ENCODE peak calls at places on chromosomes 1 and 21, in ten cellular contexts. V is spleen, W is transverse colon, J is GM12878, X is GM12891, I is H1, L is suprapubic skin, D is prostate gland, U is sigmoid colon, A is GM12892. H is an unnamed sample.

GRCh38 chr1:30732277-30732996 is 9.1 kb upstream of the MATN1 start:
- DNase-seq in V (no peak), W (no peak), J (no peak), X (no peak), I (no peak), L (no peak), D (no peak), U (no peak), A (no peak), H (no peak)

GRCh38 chr1:204357551-204357950 is 2.2 kb downstream of the PLEKHA6 start:
- DNase-seq in V (no peak), W (no peak), J (no peak), X (no peak), I (no peak), L (no peak), D (no peak), U (no peak), A (no peak), H (peak; percentile 36)

GRCh38 chr1:20830378-20830777 is 43.3 kb upstream of the HP1BP3 start:
- DNase-seq in V (no peak), W (no peak), J (no peak), X (no peak), I (no peak), L (no peak), D (no peak), U (no peak), A (no peak), H (no peak)

GRCh38 chr21:31473685-31474345 is 129.8 kb upstream of the TIAM1 start:
- DNase-seq in V (no peak), W (no peak), J (no peak), X (no peak), I (no peak), L (no peak), D (no peak), U (peak; percentile 26), A (no peak), H (no peak)

GRCh38 chr1:81574365-81574764 is 226.4 kb upstream of the ADGRL2 start:
- DNase-seq in V (no peak), W (no peak), J (no peak), X (no peak), I (no peak), L (no peak), D (no peak), U (no peak), A (no peak), H (no peak)

GRCh38 chr21:29382029-29382654 is 83.4 kb downstream of the BACH1 start:
- DNase-seq in V (no peak), W (no peak), J (no peak), X (no peak), I (no peak), L (no peak), D (no peak), U (no peak), A (no peak), H (no peak)

GRCh38 chr1:2233997-2234761 is 6.1 kb downstream of the SKI start:
- DNase-seq in V (peak; percentile 97), W (peak; percentile 81), J (no peak), X (peak; percentile 73), I (peak; percentile 50), L (peak; percentile 96), D (peak; percentile 85), U (peak; percentile 98), A (peak; percentile 60), H (peak; percentile 77)

GRCh38 chr21:16579538-16579937 is 849.8 kb downstream of the USP25 start:
- DNase-seq in V (no peak), W (no peak), J (no peak), X (no peak), I (no peak), L (no peak), D (no peak), U (no peak), A (no peak), H (no peak)

GRCh38 chr1:213972141-213972540 is 15.6 kb upstream of the PROX1 start:
- DNase-seq in V (no peak), W (no peak), J (no peak), X (no peak), I (no peak), L (no peak), D (no peak), U (no peak), A (no peak), H (no peak)

GRCh38 chr1:28508435-28508754 is 2.6 kb downstream of the RCC1 start:
- DNase-seq in V (no peak), W (no peak), J (no peak), X (no peak), I (no peak), L (no peak), D (no peak), U (no peak), A (no peak), H (no peak)

GRCh38 chr1:162663589-162664030 is 31.3 kb downstream of the DDR2 start:
- DNase-seq in V (no peak), W (no peak), J (no peak), X (no peak), I (no peak), L (peak; percentile 68), D (no peak), U (peak; percentile 76), A (no peak), H (no peak)

GRCh38 chr1:85677656-85678055 is 30.6 kb downstream of the ZNHIT6 start:
- DNase-seq in V (no peak), W (no peak), J (no peak), X (no peak), I (no peak), L (no peak), D (no peak), U (no peak), A (no peak), H (no peak)

GRCh38 chr21:25170681-25171080 is 436.6 kb downstream of the MRPL39 start:
- DNase-seq in V (no peak), W (no peak), J (no peak), X (no peak), I (no peak), L (no peak), D (no peak), U (no peak), A (no peak), H (no peak)

GRCh38 chr1:53588053-53588779 is 129.0 kb downstream of the DMRTB1 start:
- DNase-seq in V (no peak), W (no peak), J (no peak), X (no peak), I (no peak), L (peak; percentile 33), D (no peak), U (peak; percentile 59), A (no peak), H (peak; percentile 14)

GRCh38 chr1:45370575-45370974 is 30.3 kb upstream of the MUTYH start:
- DNase-seq in V (no peak), W (no peak), J (peak; percentile 39), X (no peak), I (no peak), L (no peak), D (no peak), U (no peak), A (no peak), H (no peak)

GRCh38 chr1:45378184-45378583 is 37.9 kb upstream of the MUTYH start:
- DNase-seq in V (no peak), W (no peak), J (no peak), X (no peak), I (no peak), L (no peak), D (no peak), U (no peak), A (no peak), H (no peak)

GRCh38 chr1:45375104-45376090 is 35.2 kb upstream of the MUTYH start:
- DNase-seq in V (no peak), W (no peak), J (no peak), X (no peak), I (no peak), L (no peak), D (no peak), U (no peak), A (no peak), H (no peak)

GRCh38 chr1:45373573-45373972 is 33.3 kb upstream of the MUTYH start:
- DNase-seq in V (no peak), W (no peak), J (no peak), X (no peak), I (no peak), L (no peak), D (no peak), U (no peak), A (no peak), H (no peak)
- TF ChIP-seq POLR2AphosphoS5 in V (no peak), W (no peak), J (no peak), X (no peak), I (no peak), L (no peak), D (no peak), U (no peak), A (no peak), H (no peak)

DNA sequence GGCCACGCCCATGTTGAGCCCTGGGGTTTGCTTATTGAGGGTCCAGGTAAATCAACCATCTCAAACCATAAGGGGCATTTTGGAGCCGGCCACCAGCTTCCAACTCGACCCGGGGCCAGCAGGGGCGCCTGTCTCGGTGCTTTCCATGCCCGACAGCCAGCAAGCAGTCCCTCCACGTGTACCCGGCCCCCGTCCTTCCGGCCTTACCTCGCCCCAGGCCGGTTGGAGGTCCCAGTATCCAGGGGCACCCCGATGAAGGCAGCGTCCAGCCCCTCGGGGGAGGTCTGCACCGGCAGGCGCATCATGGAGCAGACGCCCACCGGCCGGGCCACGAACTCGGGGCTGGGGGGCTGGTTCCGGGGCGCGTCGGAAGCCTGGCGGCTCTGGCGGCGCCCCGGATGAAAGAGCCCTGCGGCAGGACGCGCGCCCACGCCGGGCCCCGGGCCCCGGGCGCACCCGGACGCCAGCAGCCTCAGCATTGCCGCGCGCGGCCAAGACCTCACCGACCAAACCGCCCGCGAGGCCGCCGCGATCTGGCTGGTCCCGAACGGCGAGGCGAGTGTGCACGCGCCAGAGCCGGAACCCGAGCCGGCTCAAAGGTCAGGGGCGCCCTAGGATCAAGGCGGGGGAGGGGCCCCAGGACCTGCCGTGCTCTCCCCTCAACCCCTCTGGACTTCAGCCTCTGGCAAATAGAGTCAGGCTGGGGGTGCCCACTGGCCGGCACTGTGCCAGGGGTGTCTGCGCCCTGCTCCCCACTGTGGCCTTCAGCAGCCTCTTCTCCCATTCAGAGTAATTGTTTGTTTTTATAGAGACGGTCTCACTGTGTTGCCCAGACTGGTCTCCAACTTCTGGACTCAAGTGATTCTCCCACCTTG is at the start of gene AGMAT:
- DNase-seq in V (peak; percentile 90), W (peak; percentile 65), J (no peak), X (peak; percentile 77), I (peak; percentile 89), L (no peak), D (no peak), U (no peak), A (peak; percentile 74), H (peak; percentile 43)
- TF ChIP-seq POLR2A in V (no peak), W (peak; percentile 33), J (peak; percentile 71), X (no peak), I (peak; percentile 75), L (no peak), D (no peak), U (no peak), A (no peak), H (no peak)

GRCh38 chr1:61742620-61743431 is 546 bp downstream of the PATJ start:
- DNase-seq in V (peak; percentile 83), W (peak; percentile 42), J (no peak), X (peak; percentile 50), I (peak; percentile 74), L (peak; percentile 71), D (peak; percentile 23), U (peak; percentile 70), A (peak; percentile 47), H (peak; percentile 34)
- TF ChIP-seq POLR2AphosphoS5 in V (peak; percentile 55), W (no peak), J (no peak), X (no peak), I (no peak), L (peak; percentile 17), D (no peak), U (peak; percentile 5), A (no peak), H (no peak)

GRCh38 chr1:208235983-208236761 is 8.0 kb downstream of the PLXNA2 start:
- DNase-seq in V (no peak), W (peak; percentile 77), J (no peak), X (no peak), I (no peak), L (peak; percentile 62), D (no peak), U (peak; percentile 83), A (no peak), H (peak; percentile 48)
- TF ChIP-seq POLR2A in V (no peak), W (peak; percentile 76), J (no peak), X (no peak), I (no peak), L (no peak), D (no peak), U (no peak), A (no peak), H (no peak)

H was measured in stomach.